ENCODE peak calls at places on chromosomes 13 and 19, in eight cellular contexts. U is T follicular helper cell; M is activated CD4-positive, alpha-beta T cell treated with anti-CD3 and anti-CD28 coated beads for 36 hours; P is CD4-positive, CD25-positive, alpha-beta regulatory T cell; N is NCI-H446; B is activated T-cell treated with anti-CD3 and anti-CD28 coated beads for 1 hour; F is AG04449; I is activated naive CD8-positive, alpha-beta T cell treated with anti-CD3 and anti-CD28 coated beads, Interleukin-2, amount 10 ng/mL, durations not matched to agents 7 days and 5 days. G is an unnamed sample.

GRCh38 chr19:21626924-21627697 is 121.7 kb downstream of the ZNF429 start:
- DNase-seq in U (no peak), M (no peak), P (no peak), N (no peak), B (no peak), F (no peak), I (no peak), G (no peak)

GRCh38 chr13:26034018-26034417 is 17.8 kb downstream of the SHISA2 start:
- DNase-seq in U (no peak), M (no peak), P (no peak), N (no peak), B (no peak), F (no peak), I (no peak), G (no peak)

GRCh38 chr13:47094734-47095434 is 198.0 kb upstream of the HTR2A start:
- DNase-seq in U (no peak), M (no peak), P (no peak), N (no peak), B (no peak), F (no peak), I (no peak), G (no peak)

GRCh38 chr19:2253106-2254051 is 2.8 kb downstream of the JSRP1 start:
- DNase-seq in U (no peak), M (peak), P (peak), N (no peak), B (peak), F (no peak), I (peak), G (no peak)

GRCh38 chr13:79447141-79447540 is 33.8 kb upstream of the NDFIP2 start:
- DNase-seq in U (no peak), M (no peak), P (no peak), N (no peak), B (no peak), F (no peak), I (no peak), G (no peak)

GRCh38 chr13:47639716-47640447 is 361.2 kb downstream of the SUCLA2 start:
- DNase-seq in U (no peak), M (no peak), P (no peak), N (no peak), B (no peak), F (no peak), I (no peak), G (no peak)

GRCh38 chr13:75617230-75617629 is 18.9 kb upstream of the LMO7 start:
- DNase-seq in U (no peak), M (no peak), P (no peak), N (no peak), B (no peak), F (no peak), I (no peak), G (no peak)

GRCh38 chr13:41130356-41130755 is 2.2 kb downstream of the KBTBD6 start:
- DNase-seq in U (no peak), M (peak), P (no peak), N (no peak), B (no peak), F (no peak), I (no peak), G (no peak)

GRCh38 chr19:51076602-51077213 is 6.0 kb downstream of the KLK14 start:
- DNase-seq in U (no peak), M (no peak), P (no peak), N (no peak), B (no peak), F (no peak), I (no peak), G (no peak)

GRCh38 chr19:18995804-18996241 is 37.5 kb downstream of the SUGP2 start:
- DNase-seq in U (no peak), M (peak), P (no peak), N (peak), B (no peak), F (peak), I (no peak), G (peak)

GRCh38 chr13:26706381-26706780 is 54.2 kb downstream of the GPR12 start:
- DNase-seq in U (no peak), M (no peak), P (no peak), N (no peak), B (no peak), F (no peak), I (no peak), G (no peak)

GRCh38 chr13:62482351-62482750 is 1066.7 kb upstream of the PCDH20 start:
- DNase-seq in U (no peak), M (no peak), P (no peak), N (no peak), B (no peak), F (no peak), I (no peak), G (no peak)

G was measured in cerebellar cortex.